ENCODE peak calls at places on chromosome 1, in eight cellular contexts. A, I, Y, W, E, G, F and T are unnamed samples.

GRCh38 chr1:155044812-155045690 is 6.1 kb upstream of the ADAM15 start:
- DNase-seq in A (peak; percentile 82), I (peak; percentile 52), Y (no peak), W (peak; percentile 83), E (peak; percentile 76), G (peak; percentile 44), F (peak; percentile 81), T (peak; percentile 61)

GRCh38 chr1:21293537-21294265 is 3.4 kb upstream of the ECE1 start:
- DNase-seq in A (no peak), I (no peak), Y (no peak), W (no peak), E (no peak), G (no peak), F (no peak), T (no peak)

GRCh38 chr1:221810406-221810805 is 68.5 kb upstream of the DUSP10 start:
- DNase-seq in A (no peak), I (peak; percentile 90), Y (no peak), W (no peak), E (no peak), G (peak; percentile 21), F (no peak), T (peak; percentile 95)

GRCh38 chr1:227225715-227226346 is 92.5 kb downstream of the CDC42BPA start:
- DNase-seq in A (no peak), I (peak; percentile 79), Y (peak; percentile 35), W (no peak), E (no peak), G (peak; percentile 57), F (no peak), T (peak; percentile 98)

GRCh38 chr1:172180886-172181285 is 239.6 kb upstream of the C1orf105 start:
- DNase-seq in A (peak; percentile 7), I (peak; percentile 44), Y (no peak), W (no peak), E (no peak), G (no peak), F (no peak), T (peak; percentile 30)

GRCh38 chr1:35590476-35591040 is 17.4 kb downstream of the TFAP2E start:
- DNase-seq in A (no peak), I (no peak), Y (no peak), W (no peak), E (no peak), G (no peak), F (no peak), T (no peak)

GRCh38 chr1:182408435-182409070 is 8.1 kb upstream of the TEDDM1 start:
- DNase-seq in A (no peak), I (no peak), Y (no peak), W (no peak), E (no peak), G (no peak), F (no peak), T (no peak)

GRCh38 chr1:94025383-94026340 is 95.3 kb downstream of the ABCA4 start:
- DNase-seq in A (no peak), I (peak; percentile 56), Y (peak; percentile 65), W (no peak), E (no peak), G (no peak), F (peak; percentile 73), T (peak; percentile 65)

GRCh38 chr1:55980574-55980973 is 598.8 kb downstream of the PLPP3 start:
- DNase-seq in A (no peak), I (no peak), Y (no peak), W (no peak), E (no peak), G (no peak), F (no peak), T (no peak)

GRCh38 chr1:63829349-63830327 is 55.8 kb downstream of the ROR1 start:
- DNase-seq in A (no peak), I (no peak), Y (no peak), W (no peak), E (no peak), G (no peak), F (no peak), T (no peak)

GRCh38 chr1:5998906-5999301 is 6.7 kb upstream of the NPHP4 start:
- DNase-seq in A (no peak), I (no peak), Y (no peak), W (no peak), E (no peak), G (no peak), F (no peak), T (no peak)

GRCh38 chr1:167229719-167230385 is 9.2 kb downstream of the POU2F1 start:
- DNase-seq in A (no peak), I (no peak), Y (no peak), W (no peak), E (no peak), G (no peak), F (no peak), T (no peak)

GRCh38 chr1:220484135-220484534 is 43.8 kb upstream of the MARK1 start:
- DNase-seq in A (no peak), I (no peak), Y (no peak), W (no peak), E (no peak), G (no peak), F (no peak), T (no peak)

GRCh38 chr1:220487297-220487820 is 40.6 kb upstream of the MARK1 start:
- DNase-seq in A (no peak), I (peak; percentile 51), Y (peak; percentile 21), W (no peak), E (no peak), G (peak; percentile 79), F (no peak), T (peak; percentile 80)

GRCh38 chr1:220485791-220486190 is 42.1 kb upstream of the MARK1 start:
- DNase-seq in A (no peak), I (no peak), Y (no peak), W (no peak), E (no peak), G (no peak), F (no peak), T (no peak)

GRCh38 chr1:220483700-220484099 is 44.2 kb upstream of the MARK1 start:
- DNase-seq in A (no peak), I (no peak), Y (no peak), W (peak; percentile 79), E (no peak), G (no peak), F (no peak), T (no peak)

DNA sequence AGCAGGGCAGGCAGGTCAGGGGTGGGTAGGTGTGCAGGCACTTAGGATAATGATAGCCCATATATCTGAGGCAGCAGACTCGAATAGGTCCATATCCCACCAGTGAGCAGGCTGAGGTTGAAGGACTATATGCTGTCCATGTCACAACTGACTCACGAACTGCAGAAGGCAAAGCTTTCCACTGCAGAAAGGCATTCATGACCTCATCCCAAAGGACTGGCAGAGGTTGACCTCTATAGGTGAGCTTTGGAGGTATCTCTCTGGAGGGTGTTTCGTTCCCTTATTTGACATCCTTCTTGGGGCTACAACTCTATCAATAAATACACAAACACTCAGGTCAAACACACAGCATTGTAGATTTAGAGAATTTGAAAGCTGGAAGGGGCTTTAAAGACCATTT is 42.8 kb upstream of the MARK1 start:
- DNase-seq in A (no peak), I (no peak), Y (no peak), W (no peak), E (no peak), G (no peak), F (no peak), T (peak; percentile 29)
- TF ChIP-seq CTCF in A (no peak), I (no peak), Y (no peak), W (no peak), E (no peak), G (no peak), F (no peak), T (no peak)

DNA sequence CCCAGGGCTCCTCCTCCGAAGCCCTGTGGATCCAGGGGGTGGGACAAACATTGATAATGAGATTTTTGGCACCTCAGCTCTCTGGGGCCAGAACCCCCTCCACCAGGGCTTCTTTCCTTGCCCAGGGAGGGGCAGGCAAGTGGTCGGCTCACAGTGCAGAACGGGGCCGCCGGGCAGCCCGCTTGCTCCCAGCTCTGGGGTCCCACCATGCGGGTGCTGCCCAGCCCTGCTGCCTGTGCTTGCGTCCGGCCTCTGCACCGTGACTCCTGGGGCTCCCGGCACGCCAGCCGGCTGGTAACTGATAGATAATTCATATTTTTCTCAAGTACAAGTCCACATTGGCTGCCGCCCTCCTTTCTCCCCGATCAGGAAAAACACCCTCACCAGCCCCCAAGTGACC is 42.0 kb upstream of the CCDC27 start:
- DNase-seq in A (no peak), I (no peak), Y (no peak), W (no peak), E (no peak), G (no peak), F (no peak), T (no peak)
- H3K27me3 ChIP-seq in A (no peaks in the 10 kb centered on the region), I (peaks cover 24% of the 10 kb centered on the region), Y (no peaks in the 10 kb centered on the region), W (peaks cover 4% of the 10 kb centered on the region), E (peaks cover 94% of the 10 kb centered on the region), G (peaks cover 62% of the 10 kb centered on the region), F (peaks cover 9% of the 10 kb centered on the region), T (peaks cover 5% of the 10 kb centered on the region)

GRCh38 chr1:70143052-70143659 is 62.2 kb downstream of the LRRC40 start:
- DNase-seq in A (no peak), I (peak; percentile 16), Y (no peak), W (no peak), E (no peak), G (no peak), F (no peak), T (no peak)
- TF ChIP-seq CTCF in A (no peak), I (peak; percentile 30), Y (no peak), W (no peak), E (no peak), G (no peak), F (peak; percentile 36), T (no peak)

DNA sequence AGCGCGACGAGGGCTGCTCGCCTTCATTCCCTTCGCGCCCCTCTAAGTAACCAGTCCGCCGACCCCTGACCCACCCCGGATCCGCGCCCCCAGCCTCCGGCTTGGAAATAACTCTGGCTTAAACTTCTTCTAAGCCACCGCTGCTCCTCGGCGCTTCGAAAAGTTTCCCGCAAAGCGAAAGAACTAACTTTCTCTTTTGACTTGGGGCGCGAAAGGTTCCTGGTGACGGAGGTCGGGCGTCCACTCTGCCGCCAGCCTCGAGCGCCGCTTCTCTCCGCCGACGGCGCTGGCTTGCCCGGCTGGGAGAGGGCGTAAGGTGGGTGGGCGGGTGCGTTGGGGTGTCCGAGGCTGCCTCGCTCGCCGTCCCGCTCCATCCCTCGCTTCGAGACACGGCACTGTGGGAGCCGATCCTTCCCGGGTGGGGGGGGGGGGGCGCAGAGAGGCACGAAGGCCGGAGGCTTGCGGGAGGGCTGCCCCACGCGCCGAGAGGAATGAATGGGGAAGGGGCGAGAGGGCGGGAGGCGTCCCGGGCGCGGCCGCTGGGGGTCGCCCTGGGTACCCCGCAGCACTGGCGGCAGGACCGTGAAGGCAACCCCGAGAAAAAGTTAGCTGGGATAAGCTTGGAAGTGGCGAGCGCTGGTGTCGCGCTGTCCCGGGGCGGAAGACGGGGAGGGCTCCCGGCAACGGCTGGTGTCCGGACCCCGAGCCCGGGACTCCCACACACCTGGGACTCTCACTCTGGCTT is 567 bp downstream of the ATF3 start:
- DNase-seq in A (peak; percentile 22), I (peak; percentile 23), Y (no peak), W (no peak), E (peak; percentile 49), G (no peak), F (peak; percentile 81), T (no peak)
- H3K27me3 ChIP-seq in A (peaks cover 21% of the 10 kb centered on the region), I (peaks cover 49% of the 10 kb centered on the region), Y (peaks cover 21% of the 10 kb centered on the region), W (no peaks in the 10 kb centered on the region), E (no peaks in the 10 kb centered on the region), G (peaks cover 33% of the 10 kb centered on the region), F (peaks cover 39% of the 10 kb centered on the region), T (peaks cover 2% of the 10 kb centered on the region)

DNA sequence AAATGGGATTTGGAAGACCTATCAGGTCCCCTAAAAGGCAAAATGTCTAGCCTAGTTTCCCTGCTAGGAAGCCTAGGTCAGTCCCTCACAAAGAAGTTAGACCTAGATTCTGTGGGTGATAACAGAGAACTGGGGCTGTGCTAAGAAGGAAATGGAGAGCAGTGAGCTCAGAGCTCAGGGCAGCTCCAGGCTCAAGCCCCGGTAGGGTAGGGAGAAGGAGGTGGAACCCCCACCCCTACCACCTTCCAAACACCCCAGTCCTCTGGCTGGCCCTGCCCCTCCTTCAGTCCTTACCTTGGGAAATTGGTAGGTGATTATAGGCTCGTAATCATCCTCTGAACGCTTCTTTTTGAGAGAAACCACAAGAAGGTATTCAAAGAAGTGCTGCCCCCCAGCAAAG is 1.1 kb downstream of the DENND2D start:
- DNase-seq in A (no peak), I (no peak), Y (no peak), W (peak; percentile 18), E (no peak), G (no peak), F (no peak), T (no peak)
- TF ChIP-seq CTCF in A (no peak), I (no peak), Y (no peak), W (no peak), E (no peak), G (no peak), F (no peak), T (no peak)